ENCODE peak calls at places on chromosomes 5 and 9, in four cellular contexts. H is H9, O is right atrium auricular region, E is stomach. Z is an unnamed sample.
A peak's percentile ranks its signal among the peaks of the same experiment; 100 is the strongest.

GRCh38 chr5:172800088-172800551 is 29.1 kb upstream of the DUSP1 start:
- DNase-seq in H (no peak), O (peak; percentile 84), E (peak; percentile 58), Z (peak; percentile 94)

GRCh38 chr5:63131618-63132285 is 553.1 kb downstream of the LRRC70 start:
- DNase-seq in H (no peak), O (no peak), E (no peak), Z (peak; percentile 29)

GRCh38 chr5:72145351-72145750 is 38.1 kb downstream of the MAP1B start:
- DNase-seq in H (no peak), O (no peak), E (no peak), Z (no peak)

GRCh38 chr5:17289681-17290619 is 72.5 kb downstream of the BASP1 start:
- DNase-seq in H (no peak), O (no peak), E (no peak), Z (no peak)

GRCh38 chr9:117169089-117169488 is 245.8 kb downstream of the ASTN2 start:
- DNase-seq in H (no peak), O (no peak), E (no peak), Z (no peak)

GRCh38 chr5:4540375-4541173 is 599.6 kb upstream of the ADAMTS16 start:
- DNase-seq in H (no peak), O (no peak), E (no peak), Z (no peak)

GRCh38 chr5:141883184-141883947 is 5.2 kb upstream of the PCDH1 start:
- DNase-seq in H (peak; percentile 82), O (peak; percentile 4), E (no peak), Z (peak; percentile 53)

GRCh38 chr9:111831371-111832108 is 36.8 kb upstream of the SHOC1 start:
- DNase-seq in H (no peak), O (no peak), E (no peak), Z (peak; percentile 48)

GRCh38 chr9:132996526-132996925 is 18.0 kb downstream of the GFI1B start:
- DNase-seq in H (no peak), O (no peak), E (no peak), Z (no peak)

GRCh38 chr9:101445353-101446029 is 9.9 kb upstream of the ALDOB start:
- DNase-seq in H (no peak), O (no peak), E (no peak), Z (no peak)

DNA sequence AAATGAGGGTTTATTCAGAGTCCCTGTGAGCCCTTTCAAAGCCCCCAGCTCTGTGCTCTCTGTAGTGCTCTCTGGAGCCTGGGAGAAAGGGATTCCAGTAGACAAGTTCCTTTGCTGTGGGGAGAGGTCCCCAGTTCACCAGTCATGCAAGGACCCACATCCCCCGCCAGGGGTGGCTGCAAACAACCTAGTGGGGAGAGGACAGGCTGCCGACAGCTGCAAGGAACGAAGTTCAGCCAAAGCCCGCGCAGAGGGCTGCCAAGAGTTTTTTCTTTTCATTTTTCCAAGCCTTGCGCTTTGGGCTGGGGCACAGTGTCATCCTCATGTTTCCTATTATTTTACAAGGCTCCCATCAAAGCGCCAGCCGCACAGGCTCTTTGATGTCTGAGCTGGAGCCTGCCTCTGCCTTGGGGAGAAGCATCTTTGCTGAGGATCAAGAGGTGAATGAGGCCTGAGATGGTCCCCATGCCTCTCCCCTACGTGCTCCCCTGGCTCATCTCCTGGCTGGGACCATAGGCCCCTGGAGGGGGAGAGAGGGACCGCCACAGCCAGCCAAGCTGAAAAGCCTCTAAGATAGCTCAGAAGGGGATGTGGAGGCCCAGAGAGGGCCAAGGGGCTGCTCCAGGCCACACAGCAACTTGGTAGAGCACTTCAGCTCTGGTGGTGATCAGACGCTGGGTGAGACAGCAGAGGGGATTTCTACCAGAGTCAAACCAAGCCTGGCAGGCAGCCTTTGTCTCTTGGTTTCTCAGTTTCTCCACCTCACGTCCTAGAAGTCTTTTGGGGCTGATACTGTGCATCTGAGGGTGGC is 50.5 kb upstream of the SYNPO start:
- DNase-seq in H (peak; percentile 73), O (peak; percentile 88), E (peak; percentile 57), Z (no peak)
- H3K27ac ChIP-seq in H (no peak overlapping the region), O (peak overlapping the region; percentile 75), E (peak overlapping the region; percentile 65), Z (no peak overlapping the region)

GRCh38 chr5:136805466-136805865 is 440.1 kb upstream of the TRPC7 start:
- DNase-seq in H (no peak), O (no peak), E (no peak), Z (no peak)
- TF ChIP-seq CTCF in H (peak; percentile 51), O (peak; percentile 25), E (no peak), Z (peak; percentile 4)

GRCh38 chr9:16627967-16628366 is 242.5 kb downstream of the BNC2 start:
- DNase-seq in H (no peak), O (peak; percentile 67), E (no peak), Z (no peak)
- H3K27ac ChIP-seq in H (no peak overlapping the region), O (no peak overlapping the region), E (peak overlapping the region; percentile 53), Z (no peak overlapping the region)

GRCh38 chr5:119991645-119992044 is 362.3 kb downstream of the FAM170A start:
- DNase-seq in H (no peak), O (no peak), E (no peak), Z (no peak)
- TF ChIP-seq CTCF in H (no peak), O (no peak), E (no peak), Z (no peak)

GRCh38 chr5:150521939-150522503 is 14.1 kb downstream of the NDST1 start:
- DNase-seq in H (no peak), O (no peak), E (no peak), Z (no peak)

GRCh38 chr5:150522504-150523464 is 14.9 kb downstream of the NDST1 start:
- DNase-seq in H (no peak), O (no peak), E (no peak), Z (no peak)

GRCh38 chr5:150519978-150520377 is 12.0 kb downstream of the NDST1 start:
- DNase-seq in H (no peak), O (no peak), E (no peak), Z (no peak)

GRCh38 chr5:150520747-150521521 is 13.0 kb downstream of the NDST1 start:
- DNase-seq in H (no peak), O (no peak), E (no peak), Z (no peak)

DNA sequence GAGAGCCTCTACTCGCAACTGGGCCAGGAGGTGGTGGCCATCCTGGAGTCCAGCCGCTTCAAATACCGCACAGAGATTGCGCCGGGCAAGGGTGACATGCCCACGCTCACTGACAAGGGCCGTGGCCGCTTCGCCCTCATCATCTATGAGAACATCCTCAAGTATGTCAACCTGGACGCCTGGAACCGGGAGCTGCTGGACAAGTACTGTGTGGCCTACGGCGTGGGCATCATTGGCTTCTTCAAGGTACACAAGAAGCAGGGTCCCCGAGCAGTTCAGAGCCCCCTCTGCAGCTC is 13.5 kb downstream of the NDST1 start:
- DNase-seq in H (no peak), O (no peak), E (no peak), Z (no peak)
- H3K27ac ChIP-seq in H (no peak overlapping the region), O (peak overlapping the region; percentile 69), E (no peak overlapping the region), Z (peak overlapping the region; percentile 65)

Z was measured in RWPE1.